ENCODE peak calls at places on chromosomes 1 and 21, in ten cellular contexts. D is CD8-positive, alpha-beta memory T cell; X is suprapubic skin; A is heart right ventricle; S is gastrocnemius medialis; Z is neuronal stem cell; M is colonic mucosa; V is IMR-90; T is astrocyte; N is H9. I is an unnamed sample. For H3K4me1, the result is how much of the 10 kb centered on the place peaks cover.

GRCh38 chr1:241215203-241215602 is 141.8 kb downstream of the RGS7 start:
- DNase-seq in D (no peak), X (no peak), A (no peak), S (no peak), Z (no peak), M (no peak), V (no peak), T (no peak), N (no peak), I (no peak)

GRCh38 chr21:34362670-34363069 is 1.1 kb upstream of the KCNE2 start:
- DNase-seq in D (no peak), X (no peak), A (no peak), S (no peak), Z (no peak), M (no peak), V (no peak), T (no peak), N (no peak), I (no peak)

GRCh38 chr1:67307251-67308060 is at the start of gene IL12RB2:
- DNase-seq in D (no peak), X (no peak), A (no peak), S (peak), Z (peak), M (peak), V (no peak), T (no peak), N (peak), I (peak)

GRCh38 chr1:17494114-17494729 is 45.3 kb upstream of the ARHGEF10L start:
- DNase-seq in D (peak), X (peak), A (peak), S (peak), Z (peak), M (peak), V (peak), T (peak), N (peak), I (peak)

GRCh38 chr1:94118471-94118870 is 2.5 kb downstream of the ABCA4 start:
- DNase-seq in D (no peak), X (no peak), A (no peak), S (no peak), Z (no peak), M (no peak), V (no peak), T (no peak), N (no peak), I (no peak)

GRCh38 chr1:39450956-39451601 is 40.4 kb upstream of the BMP8A start:
- DNase-seq in D (no peak), X (no peak), A (no peak), S (no peak), Z (no peak), M (no peak), V (peak), T (peak), N (no peak), I (no peak)

GRCh38 chr1:12121212-12122000 is 45.4 kb upstream of the TNFRSF1B start:
- DNase-seq in D (peak), X (no peak), A (no peak), S (no peak), Z (no peak), M (no peak), V (peak), T (peak), N (no peak), I (no peak)

GRCh38 chr21:32424674-32425073 is 12.2 kb downstream of the EVA1C start:
- DNase-seq in D (no peak), X (no peak), A (no peak), S (no peak), Z (no peak), M (no peak), V (no peak), T (peak), N (no peak), I (no peak)

GRCh38 chr1:24293392-24294227 is 25.5 kb upstream of the GRHL3 start:
- DNase-seq in D (no peak), X (no peak), A (no peak), S (no peak), Z (no peak), M (no peak), V (no peak), T (no peak), N (no peak), I (no peak)

GRCh38 chr1:119388450-119388849 is 19.9 kb downstream of the HAO2 start:
- DNase-seq in D (no peak), X (no peak), A (no peak), S (no peak), Z (no peak), M (no peak), V (no peak), T (no peak), N (no peak), I (no peak)

GRCh38 chr1:221937155-221937953 is 195.5 kb upstream of the DUSP10 start:
- DNase-seq in D (no peak), X (no peak), A (no peak), S (no peak), Z (no peak), M (no peak), V (no peak), T (no peak), N (no peak), I (no peak)

GRCh38 chr1:47782414-47783165 is 214.6 kb downstream of the TRABD2B start:
- DNase-seq in D (no peak), X (no peak), A (peak), S (peak), Z (no peak), M (no peak), V (no peak), T (no peak), N (no peak), I (no peak)

GRCh38 chr21:15254111-15254510 is 189.3 kb upstream of the NRIP1 start:
- DNase-seq in D (no peak), X (no peak), A (no peak), S (no peak), Z (no peak), M (no peak), V (no peak), T (no peak), N (no peak), I (no peak)

GRCh38 chr21:45871616-45872236 is 109.8 kb upstream of the COL6A1 start:
- DNase-seq in D (peak), X (peak), A (no peak), S (no peak), Z (no peak), M (no peak), V (no peak), T (no peak), N (peak), I (no peak)

GRCh38 chr1:92125204-92125603 is 45.1 kb downstream of the BTBD8 start:
- DNase-seq in D (no peak), X (no peak), A (no peak), S (no peak), Z (no peak), M (no peak), V (no peak), T (no peak), N (no peak), I (no peak)

GRCh38 chr1:225464851-225465792 is 37.3 kb upstream of the LBR start:
- DNase-seq in D (no peak), X (peak), A (no peak), S (no peak), Z (peak), M (no peak), V (no peak), T (no peak), N (peak), I (no peak)

GRCh38 chr1:209589440-209589839 is 5.9 kb downstream of the CAMK1G start:
- DNase-seq in D (no peak), X (no peak), A (no peak), S (no peak), Z (no peak), M (no peak), V (peak), T (no peak), N (no peak), I (no peak)

GRCh38 chr1:156124557-156125483 is 10.3 kb downstream of the LMNA start:
- DNase-seq in D (peak), X (peak), A (no peak), S (no peak), Z (no peak), M (peak), V (no peak), T (no peak), N (peak), I (no peak)

GRCh38 chr1:47687618-47687940 is 249.7 kb downstream of the FOXD2 start:
- DNase-seq in D (no peak), X (peak), A (no peak), S (no peak), Z (no peak), M (peak), V (no peak), T (no peak), N (peak), I (no peak)

DNA sequence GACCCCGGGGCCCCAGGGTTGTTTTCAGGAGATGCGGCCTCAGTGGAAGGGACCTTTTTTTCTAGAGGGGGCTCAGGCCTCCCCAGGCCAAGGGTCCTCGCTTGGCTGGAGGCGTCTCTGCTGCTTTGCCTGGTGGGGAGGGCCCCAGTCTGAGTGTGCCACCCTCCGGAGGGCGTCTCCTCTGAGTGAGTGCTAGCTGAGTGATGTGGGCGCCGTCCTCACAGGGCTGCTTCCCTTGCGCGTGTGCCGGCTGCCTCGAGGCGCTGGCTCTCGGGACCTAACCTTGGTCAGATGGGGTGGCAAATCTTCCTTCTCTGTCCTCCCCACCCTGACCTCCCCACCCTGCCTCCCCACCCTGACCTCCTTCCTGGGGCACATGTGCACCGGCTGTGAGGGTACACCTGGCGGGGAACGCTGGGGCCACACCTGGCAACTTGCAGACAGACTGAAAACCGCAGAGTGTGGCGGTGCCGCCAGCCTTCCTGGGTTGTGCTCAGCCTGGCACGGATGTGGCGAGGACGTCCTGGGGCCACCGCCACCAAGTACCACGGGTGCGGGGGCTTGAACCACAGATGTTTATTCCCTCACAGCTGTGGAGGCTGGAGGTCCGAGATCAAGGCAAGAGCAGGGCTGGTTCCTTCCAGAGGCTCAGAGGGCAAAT is 93.0 kb upstream of the TTC34 start:
- DNase-seq in D (no peak), X (no peak), A (no peak), S (no peak), Z (no peak), M (no peak), V (no peak), T (no peak), N (no peak), I (no peak)
- H3K4me1 ChIP-seq in D (under half), X (under half), A (under half), S (under half), Z (under half), M (under half), V (under half), T (under half), N (under half), I (under half)

GRCh38 chr1:101394041-101394440 is 157.2 kb downstream of the S1PR1 start:
- DNase-seq in D (no peak), X (no peak), A (no peak), S (no peak), Z (no peak), M (no peak), V (peak), T (no peak), N (no peak), I (no peak)
- H3K4me1 ChIP-seq in D (under half), X (under half), A (under half), S (under half), Z (under half), M (under half), V (under half), T (under half), N (under half), I (under half)

GRCh38 chr1:159913451-159914192 is 11.7 kb downstream of the TAGLN2 start:
- DNase-seq in D (no peak), X (no peak), A (no peak), S (no peak), Z (no peak), M (peak), V (no peak), T (no peak), N (peak), I (no peak)

GRCh38 chr1:159909381-159909780 is 9.4 kb upstream of the CFAP45 start:
- DNase-seq in D (no peak), X (no peak), A (no peak), S (no peak), Z (no peak), M (no peak), V (no peak), T (no peak), N (no peak), I (peak)

GRCh38 chr1:159908255-159908905 is 8.4 kb upstream of the CFAP45 start:
- DNase-seq in D (no peak), X (no peak), A (no peak), S (no peak), Z (no peak), M (no peak), V (no peak), T (no peak), N (no peak), I (no peak)

GRCh38 chr1:159914252-159915018 is 10.9 kb downstream of the TAGLN2 start:
- DNase-seq in D (no peak), X (no peak), A (no peak), S (no peak), Z (no peak), M (no peak), V (no peak), T (no peak), N (no peak), I (no peak)

GRCh38 chr1:159911668-159912067 is 11.7 kb upstream of the CFAP45 start:
- DNase-seq in D (no peak), X (no peak), A (no peak), S (no peak), Z (no peak), M (no peak), V (no peak), T (no peak), N (no peak), I (no peak)
- H3K4me1 ChIP-seq in D (under half), X (half or more), A (under half), S (under half), Z (under half), M (under half), V (under half), T (half or more), N (under half), I (half or more)

DNA sequence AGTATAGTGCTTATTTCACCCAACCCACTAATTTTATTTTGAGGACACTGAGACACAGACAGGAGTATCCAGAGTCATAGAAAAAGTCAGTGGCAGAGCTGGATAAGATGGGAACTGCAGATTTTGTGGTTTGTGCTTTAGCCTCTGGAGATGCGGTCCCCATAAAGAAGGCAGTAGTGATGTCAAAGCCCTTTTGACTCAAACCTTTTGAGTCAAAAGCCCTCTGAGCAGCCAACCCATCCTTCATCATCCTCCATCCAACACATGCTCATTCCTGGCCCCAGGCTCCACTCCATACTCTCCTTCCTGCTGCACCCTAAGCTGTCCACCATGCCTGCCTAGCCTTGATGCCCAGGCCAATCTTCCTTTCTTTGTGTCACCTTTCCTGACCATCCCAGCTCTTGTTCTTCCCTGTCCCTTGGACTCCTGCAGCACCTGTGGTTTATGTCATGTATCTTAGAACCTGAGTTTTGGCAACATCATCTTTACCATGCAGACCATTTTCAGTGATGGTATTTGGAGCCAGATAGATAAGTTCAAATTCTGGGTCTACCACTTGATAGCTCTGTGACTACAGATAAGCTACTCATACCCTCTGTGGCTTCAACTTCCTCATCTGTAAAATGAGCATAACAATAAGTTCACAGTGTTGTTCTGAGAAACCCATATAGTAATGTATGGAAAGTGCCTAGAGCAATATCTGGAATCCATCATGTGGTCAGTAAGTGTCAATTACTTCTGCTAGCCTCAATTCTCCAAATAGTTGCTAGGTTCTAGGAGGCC is 20.1 kb downstream of the SLAMF1 start:
- DNase-seq in D (no peak), X (no peak), A (no peak), S (no peak), Z (no peak), M (no peak), V (no peak), T (no peak), N (no peak), I (no peak)
- H3K4me1 ChIP-seq in D (half or more), X (under half), A (under half), S (under half), Z (under half), M (under half), V (under half), T (under half), N (under half), I (under half)

GRCh38 chr1:160209041-160209655 is 4.0 kb downstream of the PEA15 start:
- DNase-seq in D (no peak), X (no peak), A (no peak), S (no peak), Z (no peak), M (no peak), V (no peak), T (no peak), N (no peak), I (no peak)
- H3K4me1 ChIP-seq in D (under half), X (half or more), A (half or more), S (under half), Z (half or more), M (under half), V (under half), T (half or more), N (under half), I (under half)

DNA sequence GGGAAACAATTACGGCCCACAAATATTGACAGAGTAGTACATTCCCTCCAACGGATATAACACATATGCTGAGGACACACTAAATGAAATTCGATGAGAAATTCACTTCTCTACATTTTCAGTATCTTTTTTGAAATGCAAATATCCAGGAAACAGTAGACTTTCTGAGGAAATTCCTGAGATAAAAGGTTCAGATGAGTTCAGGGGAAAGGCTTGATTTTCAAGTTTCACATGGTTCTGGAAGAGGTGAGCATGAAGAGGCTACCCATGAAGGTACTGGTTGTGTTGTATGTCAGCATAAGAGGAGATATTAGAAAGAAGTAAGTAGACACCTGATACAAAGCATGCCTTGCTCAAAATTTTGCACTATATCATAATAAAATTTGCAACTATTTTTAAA is 171.1 kb upstream of the NR5A2 start:
- DNase-seq in D (no peak), X (no peak), A (no peak), S (no peak), Z (no peak), M (no peak), V (no peak), T (no peak), N (no peak), I (no peak)
- H3K4me1 ChIP-seq in D (under half), X (under half), A (under half), S (under half), Z (under half), M (under half), V (under half), T (under half), N (under half), I (under half)

DNA sequence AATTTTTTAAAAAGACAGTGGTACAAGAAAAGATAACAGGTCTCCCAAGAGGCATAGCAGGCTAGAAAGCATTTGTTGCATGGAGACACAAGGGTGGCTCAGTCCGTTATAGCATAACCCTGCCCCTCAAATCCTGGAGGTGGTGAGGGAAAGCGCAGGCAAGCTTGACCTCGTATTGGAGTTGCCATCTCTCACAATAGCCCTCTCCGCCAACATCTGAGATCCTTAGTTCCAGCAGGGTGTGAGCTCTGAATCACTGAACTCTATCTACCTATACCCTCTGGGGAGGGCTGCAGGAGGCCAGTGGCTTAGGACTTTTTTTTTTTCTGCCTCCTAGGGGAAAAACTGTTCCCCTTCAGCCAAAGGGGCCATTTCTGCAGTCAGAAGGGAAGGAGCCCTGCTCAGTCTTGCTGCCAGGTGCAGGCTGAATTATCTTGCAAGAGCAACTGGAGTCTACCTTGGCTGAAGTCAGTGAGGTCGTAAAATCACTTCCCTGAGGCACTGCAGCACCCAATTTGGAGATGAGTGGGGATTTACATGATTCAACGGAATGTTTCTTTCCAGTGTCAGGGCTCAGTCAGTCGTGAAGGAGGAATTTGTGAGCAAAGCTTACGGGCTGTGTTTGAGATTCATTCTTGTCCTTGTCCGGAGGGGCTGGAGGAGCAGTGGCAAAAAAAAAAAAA is 17.2 kb upstream of the C8A start:
- DNase-seq in D (no peak), X (no peak), A (no peak), S (no peak), Z (no peak), M (no peak), V (no peak), T (no peak), N (no peak), I (peak)
- H3K4me1 ChIP-seq in D (under half), X (under half), A (under half), S (under half), Z (under half), M (under half), V (under half), T (under half), N (under half), I (under half)